ENCODE peak calls at places on chromosome 1, in four cellular contexts. H is neuronal stem cell; P is stimulated activated CD8-positive, alpha-beta memory T cell treated with anti-CD3 and anti-CD28 coated beads, Interleukin-12 subunit alpha, Interleukin-12 subunit beta, amount 100 ng/mL, for 4 hours; J is activated CD4-positive, alpha-beta T cell treated with anti-CD3 and anti-CD28 coated beads, Interleukin-2, amount 10 ng/mL, durations not matched to agents 7 days and 5 days. K is an unnamed sample.

GRCh38 chr1:18575620-18576019 is 55.0 kb upstream of the PAX7 start:
- DNase-seq in H (peak), J (no peak), P (no peak), K (peak)

GRCh38 chr1:109151146-109151545 is 37.2 kb downstream of the ELAPOR1 start:
- DNase-seq in P (no peak), J (no peak), H (peak), K (no peak)

GRCh38 chr1:241706967-241707366 is 54.9 kb downstream of the WDR64 start:
- DNase-seq in J (peak), H (no peak), P (no peak), K (no peak)

GRCh38 chr1:218481116-218481775 is 136.1 kb downstream of the TGFB2 start:
- DNase-seq in H (no peak), P (no peak), J (no peak), K (no peak)

GRCh38 chr1:78143673-78144072 is 97.9 kb downstream of the GIPC2 start:
- DNase-seq in P (no peak), J (no peak), H (no peak), K (no peak)

GRCh38 chr1:26838474-26839338 is 12.2 kb downstream of the ZDHHC18 start:
- DNase-seq in P (no peak), H (no peak), J (no peak), K (no peak)

GRCh38 chr1:107432108-107432507 is 291.3 kb downstream of the NTNG1 start:
- DNase-seq in J (no peak), P (no peak), H (no peak), K (peak)

GRCh38 chr1:41485605-41486004 is 1.1 kb upstream of the EDN2 start:
- DNase-seq in P (no peak), J (no peak), H (no peak), K (no peak)

GRCh38 chr1:152164542-152165136 is 5.6 kb upstream of the RPTN start:
- DNase-seq in J (no peak), H (no peak), P (no peak), K (no peak)

K was measured in iPS DF 6.9.